ENCODE peak calls at places on chromosomes 2 and 18, in seven cellular contexts. D is HFF-Myc, G is endothelial cell, N is left lung, F is PC-9, C is type B pancreatic cell, W is A549. L is an unnamed sample.

GRCh38 chr2:230669386-230669935 is 43.2 kb upstream of the CAB39 start:
- DNase-seq in C (no peak), F (no peak), D (no peak), G (no peak), W (no peak), N (no peak), L (no peak)

GRCh38 chr2:150882751-150883520 is 378.7 kb downstream of the RBM43 start:
- DNase-seq in G (no peak), F (no peak), D (no peak), N (no peak), W (no peak), C (no peak), L (no peak)

GRCh38 chr2:25112113-25112512 is 56.3 kb downstream of the POMC start:
- DNase-seq in W (no peak), F (no peak), C (no peak), D (no peak), N (no peak), G (no peak), L (no peak)

GRCh38 chr2:86066007-86066578 is 39.6 kb downstream of the POLR1A start:
- DNase-seq in F (no peak), N (no peak), W (no peak), D (no peak), C (no peak), G (no peak), L (no peak)

GRCh38 chr2:50674876-50675275 is 357.1 kb downstream of the NRXN1 start:
- DNase-seq in D (no peak), W (no peak), N (no peak), F (no peak), G (no peak), C (no peak), L (no peak)

GRCh38 chr2:96241901-96242611 is 23.7 kb downstream of the TMEM127 start:
- DNase-seq in F (peak), N (peak), W (no peak), C (no peak), G (no peak), D (no peak), L (peak)

GRCh38 chr2:177589191-177589590 is 196.6 kb downstream of the AGPS start:
- DNase-seq in N (no peak), W (no peak), F (no peak), D (no peak), G (no peak), C (no peak), L (no peak)

GRCh38 chr2:105388971-105389381 is 9.9 kb downstream of the FHL2 start:
- DNase-seq in W (no peak), C (no peak), G (no peak), F (no peak), D (no peak), N (no peak), L (no peak)

GRCh38 chr2:110677080-110677479 is 783 bp downstream of the BUB1 start:
- DNase-seq in N (no peak), G (no peak), F (peak), W (no peak), D (no peak), C (no peak), L (no peak)

GRCh38 chr2:72367530-72368225 is 220.0 kb upstream of the CYP26B1 start:
- DNase-seq in F (peak), N (peak), W (peak), G (no peak), C (no peak), D (peak), L (no peak)

GRCh38 chr2:12347049-12347448 is 369.7 kb upstream of the TRIB2 start:
- DNase-seq in N (no peak), D (no peak), C (no peak), W (no peak), F (no peak), G (no peak), L (no peak)

GRCh38 chr2:173898178-173898668 is 67.0 kb downstream of the SP3 start:
- DNase-seq in N (no peak), F (no peak), D (no peak), C (no peak), G (no peak), W (no peak), L (no peak)

GRCh38 chr2:65161551-65162100 is 31.7 kb upstream of the RAB1A start:
- DNase-seq in W (no peak), N (no peak), D (no peak), G (no peak), C (no peak), F (peak), L (no peak)

GRCh38 chr18:65938592-65939372 is 188.0 kb downstream of the CDH7 start:
- DNase-seq in D (peak), C (no peak), G (peak), W (peak), F (no peak), N (no peak), L (no peak)

GRCh38 chr2:33229646-33230045 is 246.8 kb upstream of the RASGRP3 start:
- DNase-seq in G (no peak), W (no peak), F (no peak), D (no peak), C (no peak), N (no peak), L (no peak)
- TF ChIP-seq CTCF in G (no peak), W (no peak), F (no peak), D (no peak), C (no peak), N (no peak), L (no peak)

GRCh38 chr18:24839991-24840390 is 379.6 kb downstream of the HRH4 start:
- DNase-seq in W (no peak), G (no peak), D (no peak), F (no peak), N (no peak), C (no peak), L (no peak)
- TF ChIP-seq CTCF in W (no peak), G (no peak), D (no peak), F (no peak), N (no peak), C (no peak), L (no peak)

DNA sequence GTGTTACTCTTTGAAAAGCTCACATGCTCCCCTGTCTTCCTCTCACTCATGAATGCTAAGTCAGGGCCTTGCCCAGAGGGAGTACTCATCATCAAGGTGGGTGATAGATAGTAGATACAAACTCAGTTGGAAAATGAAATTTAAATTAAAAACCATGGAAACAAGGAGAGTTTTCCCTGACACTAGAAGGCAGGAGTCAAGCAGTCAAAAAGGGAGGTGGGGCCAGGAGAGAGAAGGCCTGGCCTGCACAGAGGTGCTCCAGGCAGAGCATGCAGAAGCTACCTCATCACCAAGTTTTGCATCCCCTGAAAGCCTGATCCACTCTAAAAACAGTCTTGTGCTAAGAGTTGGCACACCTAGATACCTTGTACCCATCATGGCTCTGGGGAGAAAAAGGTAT is 143.7 kb downstream of the MYO5B start:
- DNase-seq in N (no peak), D (no peak), F (no peak), G (no peak), W (peak), C (no peak), L (no peak)
- TF ChIP-seq CTCF in N (no peak), D (peak), F (peak), G (no peak), W (peak), C (peak), L (no peak)

GRCh38 chr2:107932986-107933385 is 53.3 kb upstream of the SLC5A7 start:
- DNase-seq in D (no peak), F (no peak), N (no peak), C (no peak), G (no peak), W (no peak), L (no peak)

GRCh38 chr2:107932483-107932882 is 53.8 kb upstream of the SLC5A7 start:
- DNase-seq in G (no peak), C (no peak), W (no peak), F (no peak), N (no peak), D (no peak), L (no peak)

GRCh38 chr2:107936427-107937359 is 49.6 kb upstream of the SLC5A7 start:
- DNase-seq in N (no peak), F (no peak), G (peak), W (no peak), D (no peak), C (no peak), L (no peak)
- TF ChIP-seq CTCF in N (no peak), F (peak), G (peak), W (peak), D (no peak), C (peak), L (peak)

GRCh38 chr2:143282684-143283083 is 153.5 kb downstream of the ARHGAP15 start:
- DNase-seq in N (no peak), D (no peak), W (no peak), C (no peak), G (peak), F (no peak), L (no peak)
- TF ChIP-seq CTCF in N (no peak), D (peak), W (no peak), C (peak), G (peak), F (peak), L (peak)

GRCh38 chr2:33086400-33087015 is 139.8 kb downstream of the LTBP1 start:
- DNase-seq in F (no peak), W (no peak), N (no peak), G (no peak), C (no peak), D (no peak), L (no peak)
- TF ChIP-seq CTCF in F (no peak), W (peak), N (no peak), G (no peak), C (no peak), D (no peak), L (no peak)

DNA sequence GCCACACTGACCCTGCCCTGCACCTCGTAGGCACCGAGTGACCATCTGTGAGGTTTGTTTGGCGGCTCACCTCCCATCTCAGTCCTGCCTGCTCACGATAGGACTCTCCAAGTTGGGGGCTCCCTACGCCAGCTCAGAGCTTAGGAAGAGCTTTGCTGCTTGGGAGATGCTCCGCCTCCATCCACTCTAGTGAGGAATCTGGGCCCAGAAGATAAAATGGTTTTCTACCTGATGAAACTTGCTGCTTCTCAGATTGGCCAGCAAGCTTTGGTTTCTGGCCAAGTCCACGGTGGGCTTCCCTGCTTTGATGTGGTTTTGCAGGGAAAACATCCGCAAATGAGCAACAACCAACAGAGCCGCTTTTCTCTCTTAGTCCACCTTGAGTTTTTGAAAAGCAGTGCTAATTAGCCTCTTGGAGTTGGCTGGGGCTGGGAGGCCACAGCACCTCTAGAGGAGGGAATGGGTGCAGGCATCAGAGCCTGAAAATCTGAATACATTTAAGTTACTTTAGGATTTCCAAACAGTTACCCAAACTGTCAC is 42.2 kb downstream of the THNSL2 start:
- DNase-seq in N (no peak), W (no peak), D (no peak), G (no peak), C (no peak), F (no peak), L (no peak)
- TF ChIP-seq CTCF in N (no peak), W (peak), D (peak), G (no peak), C (peak), F (peak), L (peak)

DNA sequence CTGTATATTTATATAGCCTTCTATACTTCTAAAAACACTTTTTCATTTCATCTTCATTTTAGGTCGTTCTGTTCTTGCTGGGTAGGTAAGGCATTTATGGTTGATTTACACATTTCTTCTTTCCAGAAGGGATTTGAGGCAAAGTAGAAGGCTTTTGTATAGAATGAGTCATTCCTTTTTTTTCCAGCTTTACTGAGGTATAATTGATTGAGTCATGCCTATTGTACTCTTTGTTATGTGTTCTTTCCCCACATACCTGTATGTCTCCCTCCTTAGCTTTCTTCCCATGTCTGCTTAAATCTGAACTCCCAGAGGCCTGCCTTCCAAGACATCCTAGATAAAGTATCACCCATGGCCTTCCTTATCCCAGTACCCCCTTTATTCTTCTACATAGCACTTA is 4.8 kb upstream of the CDC42EP3 start:
- DNase-seq in W (peak), G (no peak), C (no peak), F (peak), D (no peak), N (no peak), L (no peak)
- TF ChIP-seq CTCF in W (no peak), G (no peak), C (no peak), F (no peak), D (no peak), N (no peak), L (no peak)

DNA sequence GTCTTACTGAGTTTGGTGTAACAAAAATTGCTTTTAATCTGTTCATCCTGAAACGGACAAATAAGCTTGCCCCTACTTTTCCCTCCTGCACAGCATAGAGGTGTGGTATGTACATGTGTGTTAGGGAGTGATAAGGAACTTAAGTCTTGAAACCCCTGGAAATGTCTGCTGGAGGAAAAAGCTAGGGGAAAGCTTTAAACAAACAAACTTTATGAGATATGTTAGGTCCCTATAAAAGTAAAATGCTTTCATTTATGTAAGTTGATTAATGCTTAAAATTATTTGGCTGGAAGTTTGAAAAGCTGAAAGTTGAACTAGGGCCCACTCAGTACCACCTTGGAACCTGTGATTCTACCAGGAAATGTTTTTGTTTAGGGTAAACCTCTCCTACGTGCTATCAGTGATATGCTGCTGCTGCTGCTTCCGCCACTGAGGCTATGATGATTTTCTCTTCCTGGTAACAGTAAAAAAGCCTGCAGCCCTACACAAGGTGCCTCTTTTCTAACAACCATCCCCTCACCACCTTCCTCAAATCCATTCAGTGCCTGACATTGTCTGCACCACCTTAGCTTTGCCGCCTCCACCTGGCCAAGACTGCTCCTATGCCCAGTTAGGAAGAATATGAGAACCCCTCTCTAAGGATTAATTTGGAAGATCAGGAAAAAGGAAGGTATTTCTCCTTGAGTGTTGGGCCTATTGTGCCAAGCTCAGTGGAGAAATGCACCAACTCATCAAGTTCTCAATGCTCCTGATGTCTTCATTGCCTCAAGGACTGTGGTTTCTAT is 2.5 kb upstream of the YES1 start:
- DNase-seq in F (no peak), D (no peak), C (no peak), G (peak), N (no peak), W (no peak), L (no peak)
- TF ChIP-seq CTCF in F (no peak), D (no peak), C (no peak), G (no peak), N (no peak), W (no peak), L (no peak)